ENCODE peak calls at places on chromosome 1, in ten cellular contexts. F, K, C, M, I, X, V, E, Z and S are unnamed samples.

GRCh38 chr1:24300971-24301370 is 18.2 kb upstream of the GRHL3 start:
- DNase-seq in F (no peak), K (no peak), C (no peak), M (no peak), I (no peak), X (no peak), V (no peak), E (no peak), Z (no peak), S (no peak)

GRCh38 chr1:112718691-112719418 is 3.7 kb upstream of the PPM1J start:
- DNase-seq in F (peak; percentile 71), K (peak; percentile 79), C (no peak), M (peak; percentile 67), I (peak; percentile 57), X (peak; percentile 59), V (peak; percentile 80), E (peak; percentile 83), Z (peak; percentile 48), S (peak; percentile 63)

GRCh38 chr1:27402349-27402754 is 9.9 kb downstream of the GPR3 start:
- DNase-seq in F (peak; percentile 52), K (no peak), C (peak; percentile 36), M (no peak), I (peak; percentile 37), X (peak; percentile 73), V (no peak), E (no peak), Z (no peak), S (peak; percentile 74)

GRCh38 chr1:197388801-197389200 is 120.7 kb downstream of the CRB1 start:
- DNase-seq in F (no peak), K (no peak), C (no peak), M (no peak), I (no peak), X (peak; percentile 8), V (no peak), E (no peak), Z (peak; percentile 8), S (peak; percentile 16)

GRCh38 chr1:211918665-211919414 is 88.3 kb upstream of the LPGAT1 start:
- DNase-seq in F (no peak), K (no peak), C (no peak), M (no peak), I (no peak), X (no peak), V (no peak), E (no peak), Z (no peak), S (no peak)

GRCh38 chr1:198939286-198939685 is 300.4 kb downstream of the PTPRC start:
- DNase-seq in F (no peak), K (no peak), C (no peak), M (no peak), I (no peak), X (no peak), V (no peak), E (no peak), Z (no peak), S (no peak)

GRCh38 chr1:226943156-226943555 is 3.1 kb downstream of the COQ8A start:
- DNase-seq in F (no peak), K (no peak), C (no peak), M (no peak), I (no peak), X (no peak), V (no peak), E (no peak), Z (no peak), S (no peak)

GRCh38 chr1:33382651-33383415 is 48.1 kb downstream of the PHC2 start:
- DNase-seq in F (no peak), K (no peak), C (no peak), M (no peak), I (no peak), X (no peak), V (no peak), E (no peak), Z (no peak), S (no peak)